ENCODE peak calls at places on chromosomes 6 and 20, in four cellular contexts. One of them, this sample, is unnamed.

GRCh38 chr6:126307859-126308258 is 32.1 kb upstream of the CENPW start:
- DNase-seq in HCEC 1CT: peak
- DNase-seq in germinal center: no peak
- DNase-seq in fibroblast of mammary gland: peak
- DNase-seq in this sample: no peak

GRCh38 chr6:2469428-2469827 is 224.0 kb upstream of the GMDS start:
- DNase-seq in fibroblast of mammary gland: no peak
- DNase-seq in germinal center: no peak
- DNase-seq in HCEC 1CT: no peak
- DNase-seq in this sample: no peak

GRCh38 chr6:157383471-157383870 is 2.5 kb downstream of the ZDHHC14 start:
- DNase-seq in fibroblast of mammary gland: no peak
- DNase-seq in HCEC 1CT: no peak
- DNase-seq in germinal center: no peak
- DNase-seq in this sample: no peak

GRCh38 chr20:45359406-45360148 is 3.4 kb upstream of the SYS1 start:
- DNase-seq in fibroblast of mammary gland: peak
- DNase-seq in HCEC 1CT: peak
- DNase-seq in germinal center: no peak
- DNase-seq in this sample: no peak

GRCh38 chr6:150800596-150801310 is 64.7 kb upstream of the MTHFD1L start:
- DNase-seq in fibroblast of mammary gland: no peak
- DNase-seq in HCEC 1CT: no peak
- DNase-seq in germinal center: no peak
- DNase-seq in this sample: no peak

GRCh38 chr6:111871725-111872520 is 1.3 kb downstream of the FYN start:
- DNase-seq in fibroblast of mammary gland: peak
- DNase-seq in germinal center: peak
- DNase-seq in HCEC 1CT: peak
- DNase-seq in this sample: peak

GRCh38 chr20:24242763-24243162 is 226.7 kb upstream of the SYNDIG1 start:
- DNase-seq in fibroblast of mammary gland: no peak
- DNase-seq in HCEC 1CT: no peak
- DNase-seq in germinal center: no peak
- DNase-seq in this sample: no peak

GRCh38 chr6:96899019-96899418 is 1.3 kb upstream of the NDUFAF4 start:
- DNase-seq in germinal center: no peak
- DNase-seq in HCEC 1CT: peak
- DNase-seq in fibroblast of mammary gland: peak
- DNase-seq in this sample: no peak

GRCh38 chr6:27617700-27618689 is 145.1 kb upstream of the ZNF184 start:
- DNase-seq in fibroblast of mammary gland: peak
- DNase-seq in HCEC 1CT: peak
- DNase-seq in germinal center: no peak
- DNase-seq in this sample: no peak

GRCh38 chr6:33668914-33669313 is 42.6 kb downstream of the UQCC2 start:
- DNase-seq in HCEC 1CT: no peak
- DNase-seq in fibroblast of mammary gland: no peak
- DNase-seq in germinal center: peak
- DNase-seq in this sample: no peak

GRCh38 chr6:157245486-157245885 is 77.8 kb downstream of the TMEM242 start:
- DNase-seq in fibroblast of mammary gland: no peak
- DNase-seq in germinal center: no peak
- DNase-seq in HCEC 1CT: no peak
- DNase-seq in this sample: no peak

GRCh38 chr6:116568111-116568510 is 3.2 kb upstream of the RWDD1 start:
- DNase-seq in fibroblast of mammary gland: peak
- DNase-seq in HCEC 1CT: no peak
- DNase-seq in germinal center: no peak
- DNase-seq in this sample: no peak

GRCh38 chr6:31615748-31616147 is 714 bp downstream of the AIF1 start:
- DNase-seq in germinal center: peak
- DNase-seq in HCEC 1CT: no peak
- DNase-seq in fibroblast of mammary gland: no peak
- DNase-seq in this sample: no peak

GRCh38 chr6:42099340-42100028 is 42.9 kb downstream of the C6orf132 start:
- DNase-seq in HCEC 1CT: peak
- DNase-seq in germinal center: no peak
- DNase-seq in fibroblast of mammary gland: peak
- DNase-seq in this sample: no peak

GRCh38 chr20:49916146-49917002 is 1.0 kb upstream of the SPATA2 start:
- DNase-seq in germinal center: no peak
- DNase-seq in fibroblast of mammary gland: peak
- DNase-seq in HCEC 1CT: peak
- DNase-seq in this sample: no peak

GRCh38 chr6:118551673-118552063 is 3.6 kb downstream of the PLN start:
- DNase-seq in germinal center: no peak
- DNase-seq in HCEC 1CT: peak
- DNase-seq in fibroblast of mammary gland: peak
- DNase-seq in this sample: no peak

GRCh38 chr20:36491901-36492617 is 49.3 kb upstream of the MYL9 start:
- DNase-seq in HCEC 1CT: no peak
- DNase-seq in fibroblast of mammary gland: no peak
- DNase-seq in germinal center: peak
- DNase-seq in this sample: no peak

GRCh38 chr20:1377984-1378742 is 14.7 kb downstream of the FKBP1A start:
- DNase-seq in HCEC 1CT: peak
- DNase-seq in fibroblast of mammary gland: peak
- DNase-seq in germinal center: no peak
- DNase-seq in this sample: no peak

GRCh38 chr20:54364919-54365318 is 110.5 kb upstream of the DOK5 start:
- DNase-seq in fibroblast of mammary gland: no peak
- DNase-seq in HCEC 1CT: no peak
- DNase-seq in germinal center: no peak
- DNase-seq in this sample: no peak

GRCh38 chr6:145360865-145361264 is 374.5 kb downstream of the EPM2A start:
- DNase-seq in fibroblast of mammary gland: no peak
- DNase-seq in HCEC 1CT: no peak
- DNase-seq in germinal center: no peak
- DNase-seq in this sample: no peak

GRCh38 chr6:152698692-152699091 is 995 bp downstream of the MYCT1 start:
- DNase-seq in germinal center: no peak
- DNase-seq in HCEC 1CT: no peak
- DNase-seq in fibroblast of mammary gland: no peak
- DNase-seq in this sample: no peak

GRCh38 chr6:65896140-65896539 is 189.1 kb upstream of the EYS start:
- DNase-seq in HCEC 1CT: no peak
- DNase-seq in germinal center: no peak
- DNase-seq in fibroblast of mammary gland: no peak
- DNase-seq in this sample: no peak

GRCh38 chr6:100062621-100063020 is 68.6 kb upstream of the MCHR2 start:
- DNase-seq in HCEC 1CT: no peak
- DNase-seq in fibroblast of mammary gland: no peak
- DNase-seq in germinal center: no peak
- DNase-seq in this sample: no peak

GRCh38 chr6:119347466-119348307 is 1.9 kb downstream of the MAN1A1 start:
- DNase-seq in fibroblast of mammary gland: peak
- DNase-seq in germinal center: peak
- DNase-seq in HCEC 1CT: peak
- DNase-seq in this sample: peak

GRCh38 chr20:20167704-20168103 is 115.4 kb downstream of the CFAP61 start:
- DNase-seq in germinal center: no peak
- DNase-seq in HCEC 1CT: no peak
- DNase-seq in fibroblast of mammary gland: no peak
- DNase-seq in this sample: no peak

GRCh38 chr20:57560554-57561355 is at the start of gene PCK1:
- DNase-seq in fibroblast of mammary gland: peak
- DNase-seq in HCEC 1CT: no peak
- DNase-seq in germinal center: no peak
- DNase-seq in this sample: no peak

GRCh38 chr6:37618916-37619605 is 78.6 kb downstream of the MDGA1 start:
- DNase-seq in fibroblast of mammary gland: no peak
- DNase-seq in HCEC 1CT: no peak
- DNase-seq in germinal center: no peak
- DNase-seq in this sample: no peak

GRCh38 chr6:12111271-12111670 is 99.2 kb downstream of the HIVEP1 start:
- DNase-seq in HCEC 1CT: no peak
- DNase-seq in germinal center: no peak
- DNase-seq in fibroblast of mammary gland: no peak
- DNase-seq in this sample: no peak

GRCh38 chr6:56101141-56101553 is 146.2 kb downstream of the COL21A1 start:
- DNase-seq in fibroblast of mammary gland: peak
- DNase-seq in HCEC 1CT: peak
- DNase-seq in germinal center: no peak
- DNase-seq in this sample: no peak

GRCh38 chr6:135851442-135852271 is at the start of gene PDE7B:
- DNase-seq in HCEC 1CT: peak
- DNase-seq in germinal center: peak
- DNase-seq in fibroblast of mammary gland: peak
- DNase-seq in this sample: peak